ENCODE peak calls at places on chromosomes 3 and 15, in seven cellular contexts. K, O, F, P, E, I and Z are unnamed samples.

GRCh38 chr3:139120336-139120971 is 75.8 kb upstream of the PRR23C start:
- DNase-seq in P (no peak), I (no peak), K (peak), O (no peak), E (peak), F (no peak), Z (no peak)

GRCh38 chr15:42490246-42490742 is 647 bp downstream of the ZNF106 start:
- DNase-seq in E (no peak), K (no peak), I (no peak), P (peak), O (no peak), F (peak), Z (no peak)

GRCh38 chr3:7978104-7978457 is 523.5 kb upstream of the LMCD1 start:
- DNase-seq in F (no peak), O (no peak), K (no peak), P (no peak), E (no peak), I (no peak), Z (no peak)

GRCh38 chr3:126293370-126294082 is 63.7 kb downstream of the KLF15 start:
- DNase-seq in K (no peak), I (no peak), O (peak), E (no peak), P (peak), F (no peak), Z (no peak)

GRCh38 chr3:33194303-33194702 is 24.3 kb downstream of the SUSD5 start:
- DNase-seq in P (no peak), F (no peak), E (no peak), I (no peak), O (no peak), K (no peak), Z (no peak)

GRCh38 chr3:149310796-149311534 is 22.5 kb downstream of the TM4SF18 start:
- DNase-seq in K (no peak), O (no peak), I (no peak), E (no peak), F (no peak), P (no peak), Z (no peak)

GRCh38 chr15:74656935-74657535 is 38.8 kb downstream of the EDC3 start:
- DNase-seq in K (no peak), E (no peak), P (no peak), I (no peak), O (no peak), F (no peak), Z (no peak)

GRCh38 chr3:50138266-50139230 is 16.6 kb upstream of the SEMA3F start:
- DNase-seq in P (peak), F (no peak), K (no peak), I (peak), O (no peak), E (no peak), Z (no peak)

GRCh38 chr3:39088456-39088855 is 19.0 kb downstream of the GORASP1 start:
- DNase-seq in I (no peak), K (no peak), P (no peak), O (no peak), E (no peak), F (no peak), Z (no peak)

GRCh38 chr3:10950476-10951294 is 41.9 kb upstream of the SLC6A1 start:
- DNase-seq in I (no peak), E (peak), O (no peak), K (no peak), P (peak), F (no peak), Z (no peak)

GRCh38 chr3:121517950-121518349 is 27.8 kb downstream of the POLQ start:
- DNase-seq in O (no peak), E (no peak), I (no peak), K (no peak), P (no peak), F (no peak), Z (no peak)

GRCh38 chr3:155981669-155982068 is 111.2 kb downstream of the GMPS start:
- DNase-seq in K (no peak), O (no peak), F (no peak), I (no peak), P (no peak), E (no peak), Z (no peak)

GRCh38 chr3:192887047-192887446 is 30.6 kb downstream of the MB21D2 start:
- DNase-seq in O (no peak), F (no peak), I (no peak), P (no peak), E (peak), K (no peak), Z (no peak)

GRCh38 chr15:66912001-66912400 is 153.4 kb upstream of the SMAD3 start:
- DNase-seq in O (no peak), I (no peak), P (no peak), K (no peak), F (no peak), E (no peak), Z (no peak)

GRCh38 chr3:111739241-111739952 is 119.7 kb upstream of the PHLDB2 start:
- DNase-seq in K (peak), E (no peak), O (peak), I (no peak), P (no peak), F (no peak), Z (no peak)

GRCh38 chr3:194512895-194513601 is 26.2 kb upstream of the ATP13A3 start:
- DNase-seq in E (no peak), F (no peak), O (no peak), P (no peak), I (peak), K (no peak), Z (no peak)

GRCh38 chr3:124395584-124396340 is 334.5 kb upstream of the UMPS start:
- DNase-seq in I (peak), F (no peak), P (no peak), K (no peak), E (no peak), O (peak), Z (no peak)

GRCh38 chr3:123778991-123779622 is 105.0 kb downstream of the MYLK start:
- DNase-seq in O (peak), K (no peak), E (no peak), P (no peak), F (no peak), I (no peak), Z (no peak)

GRCh38 chr3:42709621-42710020 is 7.0 kb upstream of the HHATL start:
- DNase-seq in K (no peak), E (no peak), P (no peak), F (no peak), I (no peak), O (peak), Z (no peak)

GRCh38 chr15:94792166-94792565 is 560.8 kb downstream of the MCTP2 start:
- DNase-seq in I (no peak), E (no peak), P (no peak), K (no peak), F (no peak), O (no peak), Z (no peak)

GRCh38 chr15:98981851-98982722 is 25.5 kb downstream of the PGPEP1L start:
- DNase-seq in K (no peak), I (no peak), F (no peak), P (peak), E (no peak), O (no peak), Z (no peak)

GRCh38 chr3:12886106-12886679 is 44.8 kb upstream of the RPL32 start:
- DNase-seq in I (no peak), F (peak), P (no peak), K (no peak), O (no peak), E (no peak), Z (no peak)

GRCh38 chr3:189961525-189962161 is 159.1 kb downstream of the P3H2 start:
- DNase-seq in O (peak), I (peak), E (peak), P (peak), K (no peak), F (peak), Z (no peak)

GRCh38 chr3:17481116-17481515 is 261.3 kb downstream of the TBC1D5 start:
- DNase-seq in K (no peak), I (no peak), F (no peak), P (no peak), O (no peak), E (no peak), Z (no peak)

GRCh38 chr15:69607101-69607500 is 154.5 kb downstream of the RPLP1 start:
- DNase-seq in E (no peak), I (no peak), O (peak), P (no peak), K (no peak), F (no peak), Z (no peak)

GRCh38 chr15:77418341-77419049 is 1.4 kb downstream of the PEAK1 start:
- DNase-seq in O (no peak), P (peak), E (no peak), F (no peak), I (no peak), K (no peak), Z (no peak)

GRCh38 chr3:128415773-128416577 is 50.7 kb downstream of the DNAJB8 start:
- DNase-seq in E (no peak), F (no peak), O (no peak), K (no peak), P (no peak), I (no peak), Z (no peak)

GRCh38 chr3:32990116-32990515 is 38.7 kb downstream of the CCR4 start:
- DNase-seq in I (no peak), F (no peak), O (no peak), P (no peak), K (no peak), E (no peak), Z (no peak)

GRCh38 chr15:72195101-72195511 is 2.5 kb downstream of the GRAMD2A start:
- DNase-seq in K (no peak), O (no peak), I (no peak), F (peak), P (no peak), E (no peak), Z (no peak)

GRCh38 chr3:180142041-180142440 is 105.3 kb upstream of the PEX5L start:
- DNase-seq in O (no peak), I (no peak), P (peak), E (no peak), F (no peak), K (no peak), Z (no peak)

GRCh38 chr15:83516935-83517334 is 69.8 kb downstream of the SH3GL3 start:
- DNase-seq in O (no peak), F (no peak), E (no peak), K (no peak), I (no peak), P (peak), Z (no peak)